ENCODE peak calls at places on chromosomes 16 and 17, in nine cellular contexts. X is thoracic aorta; O is cardiac muscle cell; U is IMR-90; Q is CD8-positive, alpha-beta T cell; D is tibial nerve; A is ovary; Z is DND-41; J is breast epithelium. Y is an unnamed sample.

GRCh38 chr17:16938496-16939270 is 33.2 kb downstream of the TNFRSF13B start:
- DNase-seq in U (no peak), Z (peak), J (peak), D (no peak), A (no peak), Q (no peak), X (no peak), O (peak), Y (peak)

GRCh38 chr17:40315206-40315605 is 6.2 kb downstream of the RARA start:
- DNase-seq in Z (no peak), U (no peak), Q (no peak), O (no peak), D (no peak), A (peak), X (no peak), J (peak), Y (no peak)

GRCh38 chr17:36994438-36994837 is 45.7 kb downstream of the AATF start:
- DNase-seq in X (no peak), O (no peak), A (no peak), Z (no peak), J (no peak), U (peak), D (no peak), Q (no peak), Y (no peak)

GRCh38 chr16:78485899-78486221 is 386.4 kb downstream of the WWOX start:
- DNase-seq in Z (no peak), A (no peak), U (no peak), O (no peak), X (no peak), D (no peak), Q (no peak), J (no peak), Y (no peak)

GRCh38 chr17:81566461-81567126 is 14.4 kb upstream of the FAAP100 start:
- DNase-seq in Q (no peak), U (peak), Z (no peak), J (peak), X (peak), D (peak), A (peak), O (no peak), Y (no peak)

GRCh38 chr17:65707780-65708179 is 146.3 kb upstream of the AXIN2 start:
- DNase-seq in Z (no peak), Q (no peak), D (no peak), X (no peak), U (peak), J (no peak), O (no peak), A (no peak), Y (no peak)

GRCh38 chr16:56961386-56961785 is 364 bp upstream of the CETP start:
- DNase-seq in O (no peak), Q (no peak), J (no peak), X (no peak), A (no peak), U (peak), D (no peak), Z (no peak), Y (no peak)

GRCh38 chr17:6374271-6374691 is 60.6 kb downstream of the AIPL1 start:
- DNase-seq in D (no peak), J (no peak), Z (no peak), O (no peak), U (peak), X (no peak), Q (no peak), A (no peak), Y (no peak)

GRCh38 chr17:58224315-58224714 is 5.3 kb upstream of the MKS1 start:
- DNase-seq in O (no peak), D (no peak), Q (no peak), U (peak), A (no peak), Z (no peak), J (no peak), X (no peak), Y (no peak)

GRCh38 chr17:76584427-76585047 is 1.1 kb downstream of the ST6GALNAC2 start:
- DNase-seq in U (no peak), J (no peak), O (no peak), Q (no peak), A (no peak), Z (no peak), D (no peak), X (no peak), Y (no peak)

GRCh38 chr17:4815043-4815675 is 8.2 kb downstream of the PLD2 start:
- DNase-seq in O (no peak), Z (no peak), Q (no peak), A (no peak), D (no peak), J (no peak), U (no peak), X (no peak), Y (no peak)

GRCh38 chr17:10119203-10120112 is 78.9 kb downstream of the GAS7 start:
- DNase-seq in J (peak), U (no peak), D (no peak), Z (peak), A (no peak), X (no peak), O (peak), Q (no peak), Y (no peak)

GRCh38 chr16:24218299-24218698 is 37.8 kb upstream of the CACNG3 start:
- DNase-seq in X (no peak), O (no peak), U (no peak), Q (no peak), J (no peak), A (no peak), Z (no peak), D (no peak), Y (no peak)

GRCh38 chr17:2084766-2085647 is 30.1 kb downstream of the HIC1 start:
- DNase-seq in Q (no peak), D (peak), J (no peak), O (no peak), U (peak), Z (no peak), A (peak), X (no peak), Y (no peak)

GRCh38 chr17:21278304-21279197 is 6.0 kb upstream of the MAP2K3 start:
- DNase-seq in O (no peak), A (no peak), Z (peak), U (no peak), D (peak), X (no peak), J (no peak), Q (peak), Y (no peak)

GRCh38 chr17:81391964-81392908 is 3.0 kb upstream of the BAHCC1 start:
- DNase-seq in U (peak), X (no peak), Q (no peak), J (no peak), A (peak), Z (no peak), O (peak), D (no peak), Y (no peak)

GRCh38 chr16:11217651-11218323 is 38.2 kb downstream of the SOCS1 start:
- DNase-seq in U (no peak), X (no peak), Z (no peak), J (no peak), Q (no peak), D (no peak), O (no peak), A (no peak), Y (no peak)

GRCh38 chr16:56950881-56951771 is 10.6 kb upstream of the CETP start:
- DNase-seq in D (peak), J (no peak), A (peak), Q (peak), Z (peak), O (peak), X (no peak), U (peak), Y (no peak)

GRCh38 chr16:1564325-1564724 is 30.9 kb downstream of the TMEM204 start:
- DNase-seq in A (no peak), J (no peak), O (no peak), U (no peak), Z (peak), D (no peak), X (no peak), Q (no peak), Y (no peak)

GRCh38 chr16:50680907-50681885 is at the start of gene SNX20:
- DNase-seq in Q (peak), U (no peak), X (no peak), Z (peak), O (no peak), J (no peak), D (no peak), A (peak), Y (peak)

GRCh38 chr17:20281860-20282259 is 185.5 kb downstream of the LGALS9B start:
- DNase-seq in O (no peak), Q (no peak), U (no peak), A (no peak), D (peak), X (no peak), Z (no peak), J (no peak), Y (no peak)

GRCh38 chr17:82200743-82201497 is 11.7 kb downstream of the CCDC57 start:
- DNase-seq in J (no peak), A (no peak), Q (peak), Z (peak), U (no peak), X (no peak), D (no peak), O (no peak), Y (no peak)

GRCh38 chr16:30658731-30659506 is 688 bp downstream of the FBRS start:
- DNase-seq in Q (peak), J (no peak), A (peak), Z (peak), U (peak), X (peak), D (peak), O (peak), Y (no peak)

GRCh38 chr17:17930674-17931073 is 41.5 kb downstream of the TOM1L2 start:
- DNase-seq in U (no peak), X (no peak), D (no peak), A (no peak), O (no peak), J (no peak), Z (no peak), Q (no peak), Y (no peak)

GRCh38 chr17:39192901-39193300 is 4.6 kb downstream of the CACNB1 start:
- DNase-seq in X (no peak), D (no peak), Z (no peak), U (no peak), Q (no peak), A (no peak), O (no peak), J (no peak), Y (no peak)

GRCh38 chr17:48961516-48962233 is 6.7 kb downstream of the GIP start:
- DNase-seq in O (peak), J (no peak), U (peak), A (no peak), X (no peak), D (no peak), Q (no peak), Z (no peak), Y (no peak)

DNA sequence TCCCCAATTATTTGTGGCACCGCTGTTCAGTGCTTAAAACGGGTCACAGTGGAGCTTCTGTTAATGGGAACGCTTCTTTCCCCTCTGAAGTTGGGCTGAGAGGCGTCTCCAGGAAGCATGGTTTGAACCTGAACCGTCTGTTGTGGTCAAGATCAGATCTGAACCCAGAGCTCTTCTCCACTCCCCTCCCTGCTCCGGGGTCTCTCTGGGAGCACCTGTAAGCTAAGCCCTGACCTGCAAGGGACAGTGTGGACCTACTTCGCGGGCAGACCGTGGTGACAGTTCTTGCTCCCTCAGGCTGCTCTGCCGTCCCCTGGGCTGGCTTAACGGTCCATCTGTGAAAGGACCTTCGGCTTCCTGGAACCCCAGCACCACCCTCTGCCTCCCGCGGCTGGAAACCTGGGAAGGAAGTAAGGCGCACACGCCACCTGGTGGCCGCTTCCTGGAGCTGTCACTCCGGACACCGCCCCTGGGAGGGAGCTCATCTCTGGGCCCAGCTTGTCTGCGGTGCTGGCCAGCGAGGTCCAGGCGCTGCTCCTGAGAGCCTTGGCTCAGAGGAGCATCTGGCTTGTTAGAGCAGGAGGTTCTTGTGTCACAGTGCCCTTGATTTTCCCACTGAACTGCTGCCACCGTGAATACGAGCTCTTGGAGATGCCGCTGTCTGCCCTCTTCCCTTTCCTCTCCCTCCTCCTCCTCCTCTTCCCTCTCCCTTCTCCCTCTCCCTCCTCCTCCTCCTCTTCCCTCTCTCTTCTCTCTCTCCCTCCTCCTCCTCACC is 518.5 kb upstream of the EEF2KMT start:
- DNase-seq in X (no peak), O (peak), Q (no peak), A (no peak), Z (peak), J (peak), D (peak), U (no peak), Y (no peak)
- TF ChIP-seq CTCF in X (peak), O (peak), Q (peak), A (no peak), Z (peak), J (peak), D (peak), U (no peak), Y (peak)

GRCh38 chr16:2682209-2683021 is at the start of gene KCTD5:
- DNase-seq in O (peak), A (peak), Z (peak), Q (peak), U (peak), X (peak), J (peak), D (peak), Y (peak)
- TF ChIP-seq CTCF in O (no peak), A (no peak), Z (no peak), Q (no peak), U (no peak), X (no peak), J (no peak), D (no peak), Y (no peak)

GRCh38 chr16:85248269-85248668 is 136.0 kb upstream of the CIBAR2 start:
- DNase-seq in Q (no peak), D (no peak), A (no peak), O (no peak), X (no peak), J (no peak), U (no peak), Z (no peak), Y (no peak)

GRCh38 chr16:85243312-85243711 is 131.0 kb upstream of the CIBAR2 start:
- DNase-seq in Z (no peak), J (no peak), D (no peak), X (no peak), O (no peak), U (no peak), Q (no peak), A (no peak), Y (no peak)

GRCh38 chr16:85246973-85247372 is 134.7 kb upstream of the CIBAR2 start:
- DNase-seq in O (no peak), A (no peak), Q (no peak), U (no peak), D (no peak), X (no peak), J (no peak), Z (no peak), Y (no peak)

GRCh38 chr16:85246473-85246872 is 134.2 kb upstream of the CIBAR2 start:
- DNase-seq in U (no peak), O (no peak), Q (no peak), D (no peak), Z (no peak), A (no peak), X (no peak), J (no peak), Y (no peak)

GRCh38 chr16:85245307-85246172 is 133.3 kb upstream of the CIBAR2 start:
- DNase-seq in O (peak), X (no peak), D (peak), Q (peak), U (peak), J (no peak), Z (peak), A (peak), Y (no peak)
- TF ChIP-seq CTCF in O (peak), X (peak), D (peak), Q (peak), U (peak), J (peak), Z (peak), A (peak), Y (peak)

GRCh38 chr16:4520913-4521312 is 17.7 kb downstream of the CDIP1 start:
- DNase-seq in J (no peak), X (no peak), U (no peak), Z (no peak), O (no peak), A (no peak), D (no peak), Q (no peak), Y (no peak)

GRCh38 chr16:4515611-4516233 is 22.9 kb downstream of the CDIP1 start:
- DNase-seq in D (no peak), X (no peak), O (no peak), J (no peak), Z (no peak), U (no peak), A (no peak), Q (no peak), Y (no peak)

GRCh38 chr16:4519274-4520058 is 19.1 kb downstream of the CDIP1 start:
- DNase-seq in O (no peak), Q (no peak), Z (no peak), D (no peak), A (no peak), X (no peak), J (no peak), U (no peak), Y (no peak)

GRCh38 chr16:4518281-4518680 is 20.3 kb downstream of the CDIP1 start:
- DNase-seq in D (no peak), J (no peak), Z (no peak), A (no peak), X (no peak), Q (no peak), U (no peak), O (no peak), Y (no peak)

DNA sequence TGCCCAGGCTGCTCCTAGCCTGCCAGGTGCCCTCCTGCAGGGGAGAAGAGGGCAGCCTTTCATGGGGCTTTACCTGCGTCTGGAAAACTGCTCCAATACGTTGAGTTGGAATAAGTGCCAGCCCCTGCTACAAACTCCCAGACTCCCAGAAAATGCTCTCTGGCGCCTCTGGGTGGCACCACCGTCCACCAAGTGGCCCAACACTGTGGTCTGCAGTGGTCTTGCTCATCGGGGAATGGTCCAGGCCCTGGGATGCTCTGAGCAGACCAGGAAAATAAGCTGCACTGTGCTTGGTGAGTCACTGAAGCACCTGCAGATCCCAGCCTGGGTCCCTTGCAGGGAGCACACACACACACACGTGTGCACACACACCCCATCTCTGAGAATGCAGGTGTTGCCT is 20.8 kb downstream of the CDIP1 start:
- DNase-seq in O (peak), Q (no peak), Z (no peak), J (no peak), D (no peak), U (peak), X (no peak), A (no peak), Y (no peak)
- TF ChIP-seq CTCF in O (peak), Q (no peak), Z (peak), J (no peak), D (peak), U (peak), X (peak), A (no peak), Y (peak)

GRCh38 chr17:51734462-51734861 is 424.1 kb downstream of the CA10 start:
- DNase-seq in Z (peak), Q (no peak), J (no peak), U (no peak), A (no peak), O (no peak), D (peak), X (no peak), Y (no peak)
- TF ChIP-seq CTCF in Z (peak), Q (no peak), J (peak), U (no peak), A (no peak), O (no peak), D (no peak), X (peak), Y (peak)

GRCh38 chr17:68863091-68863652 is 92.0 kb downstream of the ABCA8 start:
- DNase-seq in D (no peak), J (no peak), O (no peak), Z (no peak), U (no peak), A (no peak), Q (no peak), X (no peak), Y (no peak)
- TF ChIP-seq CTCF in D (no peak), J (no peak), O (no peak), Z (no peak), U (no peak), A (no peak), Q (no peak), X (no peak), Y (peak)

GRCh38 chr16:66399031-66399430 is 28.1 kb upstream of the BEAN1 start:
- DNase-seq in Z (no peak), X (no peak), D (no peak), O (no peak), U (peak), Q (no peak), A (no peak), J (no peak), Y (no peak)
- TF ChIP-seq CTCF in Z (no peak), X (no peak), D (no peak), O (no peak), U (no peak), Q (no peak), A (no peak), J (no peak), Y (no peak)

GRCh38 chr17:73595068-73595865 is 49.0 kb downstream of the SDK2 start:
- DNase-seq in Q (no peak), O (peak), U (no peak), D (no peak), J (no peak), Z (peak), A (no peak), X (no peak), Y (no peak)
- TF ChIP-seq CTCF in Q (peak), O (peak), U (no peak), D (peak), J (no peak), Z (peak), A (no peak), X (peak), Y (peak)

DNA sequence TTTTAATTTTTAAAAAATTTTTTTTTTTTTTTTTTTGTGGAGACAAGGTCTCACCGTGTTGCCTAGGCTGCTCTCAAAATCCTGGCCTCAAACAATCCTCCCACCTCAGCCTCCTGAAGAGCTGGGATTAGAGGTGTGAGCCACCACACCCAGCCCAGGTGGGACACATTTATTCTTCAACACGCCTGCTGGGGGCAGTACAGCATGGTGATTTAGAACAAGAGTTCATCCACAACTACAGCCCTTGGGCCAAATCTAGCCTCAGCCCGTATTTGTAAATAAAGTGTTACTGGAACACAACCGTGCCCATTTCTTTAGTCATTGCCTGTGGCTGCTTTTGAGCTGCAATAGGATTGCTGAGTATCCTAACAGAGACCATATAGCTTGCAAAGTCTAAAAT is 92.8 kb downstream of the KATNIP start:
- DNase-seq in J (no peak), Q (no peak), D (no peak), A (no peak), X (no peak), U (peak), Z (peak), O (no peak), Y (no peak)
- TF ChIP-seq CTCF in J (no peak), Q (no peak), D (no peak), A (no peak), X (no peak), U (peak), Z (peak), O (peak), Y (peak)